ENCODE peak calls at places on chromosomes 3 and 15, in seven cellular contexts. H is right atrium auricular region; U is naive thymus-derived CD4-positive, alpha-beta T cell; T is osteoblast; P is breast epithelium; L is uterus; A is Caco-2. K is an unnamed sample.
A peak's percentile ranks its signal among the peaks of the same experiment; 100 is the strongest.

GRCh38 chr15:43376017-43376705 is 5.3 kb downstream of the TUBGCP4 start:
- DNase-seq in U (peak; percentile 7), L (no peak), T (peak; percentile 60), A (peak; percentile 51), H (no peak), P (no peak), K (no peak)

GRCh38 chr15:67515557-67515956 is 5.4 kb upstream of the C15orf61 start:
- DNase-seq in A (no peak), P (no peak), T (no peak), H (no peak), U (no peak), L (no peak), K (no peak)

GRCh38 chr15:49747340-49747739 is 126.5 kb downstream of the DTWD1 start:
- DNase-seq in L (no peak), H (no peak), T (no peak), A (no peak), U (no peak), P (no peak), K (no peak)

GRCh38 chr15:63942486-63943365 is 103.6 kb downstream of the DAPK2 start:
- DNase-seq in P (peak; percentile 22), T (peak; percentile 52), L (no peak), H (peak; percentile 26), A (no peak), U (no peak), K (no peak)

GRCh38 chr3:186258968-186259367 is 103.1 kb downstream of the DGKG start:
- DNase-seq in U (no peak), P (no peak), L (no peak), H (no peak), A (no peak), T (no peak), K (no peak)

GRCh38 chr3:194162070-194162678 is 26.2 kb downstream of the HES1 start:
- DNase-seq in P (no peak), H (no peak), T (no peak), A (no peak), L (no peak), U (no peak), K (no peak)

GRCh38 chr3:39398700-39399099 is 7.8 kb upstream of the RPSA start:
- DNase-seq in A (no peak), T (no peak), U (no peak), H (no peak), P (no peak), L (no peak), K (no peak)

GRCh38 chr3:57726395-57726794 is 29.7 kb upstream of the SLMAP start:
- DNase-seq in U (no peak), H (no peak), L (no peak), A (no peak), T (no peak), P (no peak), K (no peak)

GRCh38 chr3:125281411-125281810 is 68.9 kb upstream of the SLC12A8 start:
- DNase-seq in L (no peak), P (no peak), U (no peak), H (no peak), A (no peak), T (no peak), K (no peak)

GRCh38 chr3:71177375-71177774 is 406.2 kb downstream of the FOXP1 start:
- DNase-seq in L (no peak), H (no peak), P (no peak), U (no peak), A (no peak), T (no peak), K (no peak)

GRCh38 chr3:105802073-105802706 is 66.6 kb downstream of the CBLB start:
- DNase-seq in L (no peak), T (no peak), P (no peak), U (no peak), A (no peak), H (no peak), K (no peak)

GRCh38 chr15:72521682-72522081 is 47.6 kb downstream of the ARIH1 start:
- DNase-seq in T (no peak), L (no peak), P (no peak), H (no peak), U (no peak), A (no peak), K (no peak)

GRCh38 chr3:73868688-73869315 is 244.1 kb upstream of the PDZRN3 start:
- DNase-seq in A (peak; percentile 26), T (peak; percentile 86), P (no peak), L (peak; percentile 18), U (no peak), H (no peak), K (no peak)

GRCh38 chr15:78069052-78069414 is 8.5 kb downstream of the TBC1D2B start:
- DNase-seq in H (no peak), U (no peak), P (no peak), A (no peak), L (no peak), T (no peak), K (no peak)

GRCh38 chr3:174158674-174159073 is 700.5 kb upstream of the NAALADL2 start:
- DNase-seq in L (no peak), P (no peak), H (no peak), U (no peak), A (no peak), T (no peak), K (no peak)

GRCh38 chr3:55333041-55333440 is 154.1 kb downstream of the WNT5A start:
- DNase-seq in P (no peak), A (no peak), U (no peak), H (no peak), L (no peak), T (no peak), K (no peak)

GRCh38 chr15:65092046-65092770 is 15.7 kb downstream of the KBTBD13 start:
- DNase-seq in L (no peak), H (no peak), T (peak; percentile 61), A (no peak), U (no peak), P (no peak), K (no peak)

GRCh38 chr15:35616436-35617271 is 70.7 kb upstream of the DPH6 start:
- DNase-seq in A (no peak), H (no peak), T (no peak), U (no peak), L (no peak), P (no peak), K (no peak)

GRCh38 chr15:27601239-27601942 is 497.7 kb downstream of the OCA2 start:
- DNase-seq in L (no peak), U (no peak), P (peak; percentile 54), A (no peak), T (no peak), H (no peak), K (no peak)

GRCh38 chr3:177330771-177331170 is 133.5 kb upstream of the TBL1XR1 start:
- DNase-seq in H (no peak), U (no peak), L (no peak), T (no peak), P (no peak), A (no peak), K (no peak)

GRCh38 chr3:145902166-145902565 is 258.8 kb downstream of the PLOD2 start:
- DNase-seq in A (no peak), P (no peak), T (no peak), H (no peak), U (no peak), L (no peak), K (no peak)

GRCh38 chr3:16407365-16407764 is 106.1 kb downstream of the RFTN1 start:
- DNase-seq in L (no peak), U (no peak), H (no peak), A (no peak), T (no peak), P (no peak), K (no peak)

GRCh38 chr3:16406579-16406978 is 106.9 kb downstream of the RFTN1 start:
- DNase-seq in A (no peak), H (no peak), U (no peak), L (no peak), T (no peak), P (no peak), K (no peak)

GRCh38 chr3:16409032-16409431 is 104.5 kb downstream of the RFTN1 start:
- DNase-seq in H (no peak), T (no peak), P (no peak), U (no peak), A (no peak), L (no peak), K (no peak)

GRCh38 chr3:16404349-16404895 is 109.1 kb downstream of the RFTN1 start:
- DNase-seq in T (no peak), H (no peak), U (no peak), L (no peak), P (no peak), A (no peak), K (no peak)

GRCh38 chr3:16406175-16406574 is 107.3 kb downstream of the RFTN1 start:
- DNase-seq in U (no peak), P (no peak), A (no peak), L (no peak), H (no peak), T (no peak), K (no peak)
- H3K36me3 ChIP-seq in U (peaks cover 23% of the 10 kb centered on the region), P (no peaks in the 10 kb centered on the region), A (no peaks in the 10 kb centered on the region), L (no peaks in the 10 kb centered on the region), H (peaks cover 3% of the 10 kb centered on the region), T (peaks cover 9% of the 10 kb centered on the region), K (no peaks in the 10 kb centered on the region)

GRCh38 chr3:65595997-65596300 is 442.8 kb downstream of the MAGI1 start:
- DNase-seq in T (no peak), H (no peak), P (no peak), A (no peak), U (no peak), L (no peak), K (no peak)

GRCh38 chr3:65595222-65595996 is 443.3 kb downstream of the MAGI1 start:
- DNase-seq in A (no peak), U (no peak), P (no peak), T (no peak), L (no peak), H (no peak), K (no peak)

GRCh38 chr3:65596511-65597224 is 442.1 kb downstream of the MAGI1 start:
- DNase-seq in U (no peak), T (no peak), H (no peak), L (no peak), A (no peak), P (no peak), K (peak; percentile 35)

GRCh38 chr3:65597225-65597951 is 441.3 kb downstream of the MAGI1 start:
- DNase-seq in U (no peak), T (peak; percentile 83), P (no peak), H (no peak), A (no peak), L (no peak), K (peak; percentile 71)

GRCh38 chr3:65597952-65598413 is 440.7 kb downstream of the MAGI1 start:
- DNase-seq in L (no peak), P (no peak), H (no peak), A (no peak), U (no peak), T (peak; percentile 75), K (peak; percentile 68)
- H3K4me1 ChIP-seq in L (peaks cover 3% of the 10 kb centered on the region), P (peaks cover 3% of the 10 kb centered on the region), H (no peaks in the 10 kb centered on the region), A (peaks cover 3% of the 10 kb centered on the region), U (no peaks in the 10 kb centered on the region), T (no peaks in the 10 kb centered on the region), K (peaks cover 15% of the 10 kb centered on the region)

DNA sequence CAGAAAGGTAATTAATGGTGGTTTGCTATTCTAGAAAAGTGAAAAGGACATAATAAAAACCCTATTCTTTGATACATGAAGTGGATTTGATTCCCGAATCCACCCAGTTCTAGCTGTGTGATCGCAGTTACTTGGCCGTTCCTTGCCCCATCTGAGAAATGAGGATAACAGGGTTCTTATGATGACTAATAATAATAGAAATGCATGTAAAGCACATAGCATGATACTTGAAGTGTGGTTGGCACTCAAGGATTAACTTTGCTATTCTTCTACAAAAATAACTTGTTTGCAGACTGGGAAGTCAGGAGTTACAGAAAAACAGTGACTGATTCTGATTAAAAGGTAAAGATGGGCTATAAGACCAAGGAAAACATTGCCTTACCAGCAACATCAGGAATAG is 26.8 kb downstream of the PARL start:
- DNase-seq in L (no peak), P (no peak), U (no peak), A (no peak), T (no peak), H (no peak), K (no peak)
- H3K36me3 ChIP-seq in L (no peaks in the 10 kb centered on the region), P (peaks cover 15% of the 10 kb centered on the region), U (peaks cover 48% of the 10 kb centered on the region), A (no peaks in the 10 kb centered on the region), T (peaks cover 44% of the 10 kb centered on the region), H (peaks cover 48% of the 10 kb centered on the region), K (peaks cover 4% of the 10 kb centered on the region)

GRCh38 chr15:31439328-31439727 is 112.7 kb downstream of the KLF13 start:
- DNase-seq in T (peak; percentile 51), P (no peak), L (no peak), H (no peak), U (no peak), A (peak; percentile 54), K (no peak)
- H3K4me1 ChIP-seq in T (peaks cover 47% of the 10 kb centered on the region), P (no peaks in the 10 kb centered on the region), L (peaks cover 9% of the 10 kb centered on the region), H (no peaks in the 10 kb centered on the region), U (peaks cover 60% of the 10 kb centered on the region), A (no peaks in the 10 kb centered on the region), K (no peaks in the 10 kb centered on the region)

K was measured in iPS DF 6.9.